ENCODE peak calls at places on chromosomes 11 and 22, in five cellular contexts. N is GF-D8, M is GM23248, P is left colon, E is ureter. Y is an unnamed sample.

GRCh38 chr11:75554258-75555022 is 7.6 kb upstream of the SERPINH1 start:
- DNase-seq in N (no peak), M (peak; percentile 98), P (peak; percentile 92), E (peak; percentile 91), Y (no peak)

GRCh38 chr11:101880208-101880607 is 34.6 kb upstream of the CEP126 start:
- DNase-seq in N (peak; percentile 42), M (peak; percentile 67), P (no peak), E (no peak), Y (no peak)

GRCh38 chr22:48703265-48703941 is 1124.3 kb downstream of the BRD1 start:
- DNase-seq in N (no peak), M (no peak), P (no peak), E (no peak), Y (no peak)

GRCh38 chr11:849951-850776 is 7.5 kb downstream of the TSPAN4 start:
- DNase-seq in N (no peak), M (no peak), P (no peak), E (no peak), Y (no peak)

GRCh38 chr11:67372232-67372992 is 986 bp downstream of the CLCF1 start:
- DNase-seq in N (no peak), M (peak; percentile 48), P (peak; percentile 49), E (no peak), Y (peak; percentile 36)

GRCh38 chr11:36088234-36088975 is 144.5 kb downstream of the LDLRAD3 start:
- DNase-seq in N (no peak), M (peak; percentile 69), P (no peak), E (no peak), Y (no peak)

GRCh38 chr11:78586452-78587046 is 11.9 kb upstream of the NARS2 start:
- DNase-seq in N (no peak), M (peak; percentile 30), P (no peak), E (no peak), Y (no peak)

GRCh38 chr11:69320756-69321741 is 27.1 kb downstream of the MYEOV start:
- DNase-seq in N (no peak), M (peak; percentile 47), P (peak; percentile 12), E (no peak), Y (no peak)

Y was measured in progenitor cell of endocrine pancreas.